ENCODE peak calls at places on chromosome 3, in ten cellular contexts. G is PC-9; B is HEK293T; P is NCI-H748 treated with DMSO at 0.1 percent for 48 hours; X is upper lobe of right lung; C is stromal cell of bone marrow; R is left ventricle myocardium inferior; O is CD4-positive, alpha-beta T cell; V is central memory CD4-positive, alpha-beta T cell; K is AG08395. Z is an unnamed sample.

GRCh38 chr3:141058996-141059395 is 7.8 kb downstream of the SPSB4 start:
- DNase-seq in G (no peak), B (no peak), P (no peak), X (no peak), C (no peak), R (no peak), O (no peak), V (no peak), K (no peak), Z (no peak)

GRCh38 chr3:99250272-99250671 is 348.8 kb upstream of the DCBLD2 start:
- DNase-seq in G (no peak), B (no peak), P (no peak), X (no peak), C (no peak), R (no peak), O (no peak), V (no peak), K (no peak), Z (no peak)

GRCh38 chr3:125128861-125129501 is 73.2 kb upstream of the HEG1 start:
- DNase-seq in G (peak; percentile 94), B (no peak), P (no peak), X (peak; percentile 72), C (peak; percentile 86), R (no peak), O (no peak), V (no peak), K (peak; percentile 76), Z (no peak)

GRCh38 chr3:160473978-160474377 is 24.4 kb upstream of the TRIM59 start:
- DNase-seq in G (no peak), B (no peak), P (no peak), X (no peak), C (peak; percentile 88), R (no peak), O (no peak), V (no peak), K (peak; percentile 94), Z (no peak)

GRCh38 chr3:27147215-27147614 is 222.0 kb downstream of the NEK10 start:
- DNase-seq in G (no peak), B (no peak), P (no peak), X (no peak), C (no peak), R (no peak), O (no peak), V (no peak), K (no peak), Z (no peak)

GRCh38 chr3:169227911-169228310 is 435.6 kb downstream of the MECOM start:
- DNase-seq in G (no peak), B (no peak), P (no peak), X (no peak), C (peak; percentile 87), R (no peak), O (no peak), V (no peak), K (peak; percentile 48), Z (peak; percentile 3)

GRCh38 chr3:15097889-15098288 is 1.1 kb downstream of the RBSN start:
- DNase-seq in G (no peak), B (no peak), P (no peak), X (no peak), C (no peak), R (no peak), O (no peak), V (peak; percentile 16), K (no peak), Z (no peak)

GRCh38 chr3:173395412-173396181 is 1.9 kb upstream of the NLGN1 start:
- DNase-seq in G (peak; percentile 70), B (peak; percentile 81), P (peak; percentile 89), X (peak; percentile 93), C (peak; percentile 77), R (peak; percentile 87), O (peak; percentile 37), V (peak; percentile 41), K (peak; percentile 84), Z (no peak)

GRCh38 chr3:184542577-184542976 is 19.0 kb upstream of the EPHB3 start:
- DNase-seq in G (no peak), B (no peak), P (no peak), X (no peak), C (no peak), R (no peak), O (no peak), V (no peak), K (no peak), Z (no peak)

GRCh38 chr3:52041118-52041847 is 15.1 kb downstream of the DUSP7 start:
- DNase-seq in G (no peak), B (no peak), P (no peak), X (no peak), C (no peak), R (no peak), O (no peak), V (no peak), K (no peak), Z (no peak)

GRCh38 chr3:132210476-132211346 is 106.5 kb upstream of the ACP3 start:
- DNase-seq in G (no peak), B (peak; percentile 41), P (no peak), X (no peak), C (no peak), R (no peak), O (no peak), V (no peak), K (no peak), Z (no peak)

GRCh38 chr3:127834771-127835170 is 12.5 kb upstream of the MGLL start:
- DNase-seq in G (no peak), B (no peak), P (no peak), X (no peak), C (no peak), R (no peak), O (no peak), V (no peak), K (no peak), Z (no peak)

GRCh38 chr3:100399341-100400071 is 1.4 kb downstream of the TOMM70 start:
- DNase-seq in G (no peak), B (no peak), P (no peak), X (no peak), C (no peak), R (no peak), O (no peak), V (no peak), K (no peak), Z (no peak)

GRCh38 chr3:5058463-5058862 is 63.6 kb upstream of the ARL8B start:
- DNase-seq in G (peak; percentile 44), B (no peak), P (no peak), X (no peak), C (peak; percentile 87), R (no peak), O (no peak), V (no peak), K (peak; percentile 55), Z (no peak)

GRCh38 chr3:64878372-64878771 is 190.6 kb upstream of the ADAMTS9 start:
- DNase-seq in G (peak; percentile 84), B (no peak), P (no peak), X (no peak), C (no peak), R (no peak), O (no peak), V (no peak), K (no peak), Z (no peak)

GRCh38 chr3:63048365-63048764 is 173.1 kb upstream of the CADPS start:
- DNase-seq in G (no peak), B (no peak), P (no peak), X (no peak), C (peak; percentile 4), R (no peak), O (no peak), V (no peak), K (no peak), Z (no peak)

GRCh38 chr3:195582947-195583346 is 793 bp downstream of the APOD start:
- DNase-seq in G (peak; percentile 60), B (no peak), P (no peak), X (no peak), C (no peak), R (no peak), O (no peak), V (no peak), K (no peak), Z (no peak)

GRCh38 chr3:161231861-161232260 is 10.8 kb downstream of the NMD3 start:
- DNase-seq in G (no peak), B (no peak), P (no peak), X (no peak), C (no peak), R (no peak), O (no peak), V (no peak), K (no peak), Z (no peak)

GRCh38 chr3:36653095-36653494 is 111.3 kb downstream of the DCLK3 start:
- DNase-seq in G (no peak), B (no peak), P (no peak), X (no peak), C (peak; percentile 59), R (no peak), O (no peak), V (no peak), K (peak; percentile 27), Z (no peak)

GRCh38 chr3:132789959-132790358 is 67.8 kb upstream of the NPHP3 start:
- DNase-seq in G (no peak), B (no peak), P (no peak), X (no peak), C (no peak), R (no peak), O (no peak), V (no peak), K (no peak), Z (no peak)

GRCh38 chr3:37787027-37787868 is 74.4 kb upstream of the CTDSPL start:
- DNase-seq in G (no peak), B (no peak), P (no peak), X (no peak), C (no peak), R (no peak), O (no peak), V (no peak), K (no peak), Z (no peak)

GRCh38 chr3:197297020-197297419 is 1.4 kb downstream of the DLG1 start:
- DNase-seq in G (peak; percentile 49), B (no peak), P (no peak), X (no peak), C (no peak), R (no peak), O (no peak), V (peak; percentile 6), K (no peak), Z (peak; percentile 24)

GRCh38 chr3:192844366-192844765 is 73.3 kb downstream of the MB21D2 start:
- DNase-seq in G (no peak), B (no peak), P (no peak), X (no peak), C (no peak), R (no peak), O (no peak), V (no peak), K (no peak), Z (no peak)

GRCh38 chr3:2735392-2735894 is 374.7 kb downstream of the IL5RA start:
- DNase-seq in G (no peak), B (no peak), P (no peak), X (no peak), C (no peak), R (no peak), O (no peak), V (no peak), K (no peak), Z (no peak)

GRCh38 chr3:119796785-119797184 is 14.9 kb downstream of the NR1I2 start:
- DNase-seq in G (no peak), B (no peak), P (no peak), X (no peak), C (no peak), R (no peak), O (no peak), V (no peak), K (no peak), Z (no peak)

GRCh38 chr3:157131861-157132260 is 28.1 kb downstream of the CCNL1 start:
- DNase-seq in G (peak; percentile 75), B (no peak), P (no peak), X (no peak), C (no peak), R (no peak), O (no peak), V (no peak), K (no peak), Z (no peak)

GRCh38 chr3:129607391-129608068 is 1.1 kb upstream of the PLXND1 start:
- DNase-seq in G (no peak), B (no peak), P (no peak), X (no peak), C (no peak), R (no peak), O (no peak), V (no peak), K (no peak), Z (no peak)

GRCh38 chr3:46711305-46711704 is 6.4 kb downstream of the PRSS50 start:
- DNase-seq in G (no peak), B (no peak), P (no peak), X (no peak), C (no peak), R (no peak), O (peak; percentile 19), V (no peak), K (no peak), Z (no peak)